ENCODE peak calls at places on chromosomes 11 and 22, in six cellular contexts. B, O, N, G, X and Z are unnamed samples.

GRCh38 chr11:129930306-129930705 is 34.9 kb upstream of the NFRKB start:
- DNase-seq in X (no peak), B (no peak), G (no peak), O (peak), N (no peak), Z (no peak)

GRCh38 chr11:133966147-133966546 is 9.4 kb upstream of the IGSF9B start:
- DNase-seq in O (no peak), B (no peak), X (no peak), G (no peak), N (no peak), Z (no peak)

GRCh38 chr11:877565-877964 is 33.0 kb downstream of the CHID1 start:
- DNase-seq in X (no peak), B (no peak), G (no peak), O (no peak), N (no peak), Z (no peak)

GRCh38 chr11:78138694-78139421 is 568 bp downstream of the ALG8 start:
- DNase-seq in B (peak), X (no peak), G (no peak), O (peak), N (no peak), Z (no peak)

GRCh38 chr22:33896801-33897620 is 23.3 kb downstream of the LARGE1 start:
- DNase-seq in N (no peak), X (no peak), B (no peak), O (no peak), G (no peak), Z (peak)

GRCh38 chr22:22408731-22409696 is 99.5 kb downstream of the ZNF280B start:
- DNase-seq in O (no peak), X (no peak), B (peak), N (no peak), G (no peak), Z (peak)

GRCh38 chr11:11620966-11621880 is 582 bp downstream of the GALNT18 start:
- DNase-seq in O (no peak), G (peak), N (no peak), X (no peak), B (peak), Z (peak)

GRCh38 chr11:94577841-94578240 is 10.7 kb downstream of the PIWIL4 start:
- DNase-seq in X (no peak), B (no peak), N (no peak), G (no peak), O (no peak), Z (no peak)

GRCh38 chr22:24421428-24421931 is 5.9 kb upstream of the ADORA2A start:
- DNase-seq in X (no peak), O (no peak), N (no peak), B (no peak), G (no peak), Z (no peak)

GRCh38 chr11:100830295-100830694 is 143.2 kb downstream of the ARHGAP42 start:
- DNase-seq in X (no peak), B (peak), G (no peak), N (no peak), O (no peak), Z (no peak)

GRCh38 chr11:1777737-1778136 is 14.0 kb upstream of the CTSD start:
- DNase-seq in O (no peak), X (no peak), N (no peak), G (no peak), B (no peak), Z (no peak)

GRCh38 chr11:44017443-44018126 is 30.2 kb upstream of the ACCSL start:
- DNase-seq in B (peak), X (no peak), N (no peak), O (no peak), G (no peak), Z (peak)

GRCh38 chr11:118046051-118046963 is 30.6 kb upstream of the TMPRSS4 start:
- DNase-seq in X (no peak), O (no peak), N (no peak), B (no peak), G (no peak), Z (no peak)

GRCh38 chr11:120316880-120317688 is 8.0 kb upstream of the TLCD5 start:
- DNase-seq in X (no peak), G (peak), O (peak), B (peak), N (no peak), Z (peak)

GRCh38 chr11:36009469-36009868 is 65.6 kb downstream of the LDLRAD3 start:
- DNase-seq in B (peak), O (peak), G (no peak), X (no peak), N (peak), Z (peak)

GRCh38 chr22:47210686-47211085 is 448.2 kb downstream of the TBC1D22A start:
- DNase-seq in B (no peak), X (no peak), O (no peak), N (no peak), G (no peak), Z (no peak)

GRCh38 chr22:35697142-35697541 is 20.5 kb upstream of the APOL5 start:
- DNase-seq in B (no peak), X (no peak), G (no peak), O (no peak), N (no peak), Z (no peak)

GRCh38 chr11:125343086-125343731 is 152.9 kb downstream of the FEZ1 start:
- DNase-seq in O (no peak), G (no peak), X (no peak), B (no peak), N (no peak), Z (no peak)

GRCh38 chr11:87473174-87473573 is 435.4 kb downstream of the TMEM135 start:
- DNase-seq in O (no peak), B (no peak), G (peak), N (peak), X (peak), Z (peak)

GRCh38 chr11:257766-258493 is 20.3 kb upstream of the NLRP6 start:
- DNase-seq in X (no peak), B (no peak), G (no peak), N (no peak), O (no peak), Z (no peak)

GRCh38 chr11:74311352-74311926 is at the start of gene P4HA3:
- DNase-seq in N (no peak), X (no peak), O (no peak), G (peak), B (peak), Z (peak)

GRCh38 chr11:44619931-44620725 is 54.7 kb downstream of the CD82 start:
- DNase-seq in B (no peak), O (no peak), G (peak), X (no peak), N (no peak), Z (no peak)

GRCh38 chr11:83249972-83250593 is 36.1 kb downstream of the CCDC90B start:
- DNase-seq in B (peak), X (peak), G (no peak), N (no peak), O (peak), Z (peak)

GRCh38 chr11:61174275-61174674 is 13.0 kb upstream of the VPS37C start:
- DNase-seq in B (no peak), G (no peak), N (no peak), X (no peak), O (no peak), Z (no peak)

GRCh38 chr11:58067685-58068084 is 36.9 kb downstream of the OR6Q1 start:
- DNase-seq in N (no peak), X (no peak), O (no peak), B (no peak), G (no peak), Z (no peak)

GRCh38 chr11:113991170-113991569 is 16.3 kb downstream of the HTR3A start:
- DNase-seq in O (no peak), G (peak), X (no peak), B (peak), N (no peak), Z (peak)

GRCh38 chr11:34234086-34234740 is 123.6 kb downstream of the ABTB2 start:
- DNase-seq in N (no peak), G (no peak), B (peak), X (no peak), O (peak), Z (peak)

GRCh38 chr11:61749607-61750217 is 2.7 kb upstream of the MYRF start:
- DNase-seq in G (no peak), N (no peak), B (peak), O (no peak), X (no peak), Z (no peak)

GRCh38 chr11:119892311-119892808 is 163.4 kb upstream of the NECTIN1 start:
- DNase-seq in B (no peak), N (no peak), X (no peak), O (no peak), G (peak), Z (no peak)

GRCh38 chr11:18280438-18281046 is 14.5 kb downstream of the SAA1 start:
- DNase-seq in B (no peak), X (no peak), G (no peak), N (no peak), O (no peak), Z (no peak)

GRCh38 chr11:16001899-16002426 is 354.4 kb downstream of the SOX6 start:
- DNase-seq in B (peak), O (peak), G (no peak), N (peak), X (peak), Z (peak)

GRCh38 chr11:78666675-78667129 is 92.0 kb upstream of the NARS2 start:
- DNase-seq in X (no peak), G (no peak), N (peak), B (peak), O (no peak), Z (peak)

GRCh38 chr11:58813693-58814092 is 30.8 kb downstream of the GLYATL2 start:
- DNase-seq in O (no peak), X (no peak), G (no peak), B (no peak), N (no peak), Z (no peak)

GRCh38 chr22:20456064-20456721 is 18.6 kb upstream of the SCARF2 start:
- DNase-seq in B (peak), X (peak), N (peak), G (peak), O (peak), Z (peak)

GRCh38 chr11:84558085-84558905 is 1068.8 kb downstream of the DLG2 start:
- DNase-seq in N (no peak), O (no peak), B (peak), X (peak), G (no peak), Z (peak)

DNA sequence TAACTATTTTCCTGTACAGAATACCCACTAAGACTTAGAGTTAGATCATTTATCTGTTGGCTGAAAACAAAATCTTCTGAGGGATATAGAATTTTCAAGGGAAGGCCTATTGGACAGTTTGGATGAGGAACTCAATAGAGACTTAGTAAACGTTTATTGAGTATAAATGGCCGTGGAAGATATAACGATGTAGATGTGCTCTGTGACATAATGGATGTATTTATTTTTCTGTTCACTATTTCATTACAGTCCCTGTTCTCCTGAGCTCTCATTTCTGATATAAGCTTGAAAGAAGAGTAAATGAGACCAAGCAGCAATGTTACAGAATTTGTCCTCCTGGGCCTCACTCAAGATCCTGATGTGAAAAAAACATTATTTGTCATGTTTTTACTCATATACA is at the start of gene OR4A16:
- DNase-seq in N (no peak), X (no peak), G (no peak), B (no peak), O (no peak), Z (no peak)
- H3K4me3 ChIP-seq in N (no peak), X (no peak), G (no peak), B (no peak), O (no peak), Z (no peak)

GRCh38 chr11:116473790-116474346 is 298.9 kb downstream of the BUD13 start:
- DNase-seq in X (no peak), B (no peak), G (no peak), O (no peak), N (no peak), Z (no peak)
- TF ChIP-seq CTCF in X (no peak), B (no peak), G (no peak), O (no peak), N (no peak), Z (no peak)

DNA sequence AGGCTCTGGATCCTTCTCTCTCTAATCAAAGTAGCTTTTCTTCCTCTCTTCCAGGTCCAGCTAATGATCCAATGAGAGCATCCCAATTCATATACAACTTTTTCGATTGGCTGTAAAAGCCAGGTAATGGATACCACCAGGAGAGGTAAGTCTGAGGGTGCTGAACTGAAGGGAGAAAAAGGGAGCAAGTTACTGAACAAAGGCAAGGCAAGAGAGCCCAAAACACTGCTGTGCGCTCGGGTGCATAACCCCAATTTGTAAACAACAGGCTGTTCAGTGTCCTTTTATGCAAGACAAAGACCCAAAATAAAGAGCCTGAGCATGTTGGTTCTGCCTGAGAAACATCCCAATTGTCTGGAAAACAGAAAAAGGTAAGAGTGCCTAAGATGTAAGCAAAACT is 260.1 kb downstream of the DCDC1 start:
- DNase-seq in G (no peak), N (no peak), O (no peak), B (no peak), X (no peak), Z (no peak)
- H3K4me3 ChIP-seq in G (no peak), N (no peak), O (no peak), B (no peak), X (no peak), Z (no peak)

DNA sequence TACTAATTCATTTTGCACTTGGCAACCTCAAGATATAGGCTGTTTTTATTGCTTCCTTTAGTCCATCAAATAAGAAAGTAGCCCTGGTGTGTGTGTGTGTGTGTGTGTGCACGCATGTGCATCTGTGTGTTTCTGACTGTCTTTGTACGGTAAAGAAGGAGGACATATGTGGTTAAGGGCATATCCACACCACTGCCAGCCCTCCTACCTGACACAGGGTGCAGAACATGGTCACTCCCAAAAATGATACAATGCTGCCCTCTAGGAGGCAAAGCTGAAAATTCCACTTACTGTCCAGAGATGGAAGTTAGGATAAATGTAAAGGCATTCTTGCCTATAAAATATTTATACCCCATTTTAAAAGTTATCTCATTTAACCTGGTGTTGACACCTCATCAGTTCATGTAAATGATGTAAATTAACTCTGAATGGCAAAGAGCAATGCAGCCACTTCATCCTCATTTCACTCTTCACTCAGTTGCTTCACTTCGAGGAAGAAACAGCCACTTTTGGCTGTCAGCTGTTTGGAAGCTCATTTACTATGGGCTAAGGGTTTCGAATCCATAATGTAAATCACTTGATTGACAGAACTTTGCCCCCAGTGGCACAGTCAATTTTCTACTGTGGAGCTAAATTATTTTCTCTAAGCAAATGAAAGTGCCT is 83.1 kb upstream of the MTNR1B start:
- DNase-seq in O (peak), N (peak), X (peak), G (no peak), B (peak), Z (peak)
- TF ChIP-seq CTCF in O (peak), N (peak), X (peak), G (peak), B (peak), Z (peak)

GRCh38 chr11:46271875-46272815 is 5.3 kb upstream of the CREB3L1 start:
- DNase-seq in G (no peak), O (no peak), N (no peak), B (peak), X (no peak), Z (no peak)
- H3K4me3 ChIP-seq in G (no peak), O (no peak), N (no peak), B (no peak), X (no peak), Z (peak)

DNA sequence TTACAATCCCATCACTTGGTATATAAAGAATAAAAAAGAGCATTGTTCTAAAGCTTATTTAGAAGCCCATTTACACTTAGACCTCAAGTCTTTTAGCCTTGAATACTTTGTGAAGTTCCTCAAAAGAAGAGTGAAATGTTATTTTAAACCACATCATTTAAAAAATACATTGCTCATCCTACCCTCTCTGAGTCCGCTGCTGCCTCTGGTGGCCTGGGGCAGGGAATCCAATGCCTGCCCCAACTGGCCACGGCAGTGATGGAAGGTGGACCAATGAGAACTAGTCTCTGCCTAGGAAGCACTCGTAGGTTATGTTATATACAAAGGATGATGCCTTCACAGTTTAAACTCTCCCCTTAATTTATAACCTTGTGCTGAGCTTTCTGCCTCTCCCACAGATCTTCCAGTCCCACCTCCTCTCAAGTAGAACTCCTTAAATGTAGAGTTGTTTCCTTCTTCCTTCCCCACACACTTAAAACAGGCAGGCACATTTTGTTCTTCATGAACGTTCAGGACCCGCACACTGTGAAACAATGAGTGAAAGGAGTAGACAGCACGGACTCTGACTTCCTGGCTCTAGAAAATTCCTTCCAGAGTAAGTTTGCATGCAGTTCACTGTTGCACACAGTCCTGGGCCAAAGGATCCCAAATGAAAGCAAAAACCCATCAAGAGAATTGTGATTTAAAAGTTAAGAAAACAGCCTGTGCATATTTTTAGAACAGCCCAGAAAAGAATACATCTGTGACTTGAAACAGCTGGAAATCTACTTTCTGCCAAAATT is 167.8 kb downstream of the RRAS2 start:
- DNase-seq in O (no peak), G (no peak), N (no peak), X (no peak), B (peak), Z (peak)
- TF ChIP-seq CTCF in O (no peak), G (peak), N (no peak), X (no peak), B (no peak), Z (peak)

GRCh38 chr11:20050048-20050447 is 110.2 kb downstream of the DBX1 start:
- DNase-seq in G (no peak), O (no peak), N (no peak), B (no peak), X (no peak), Z (no peak)

GRCh38 chr11:20050551-20051333 is 109.5 kb downstream of the DBX1 start:
- DNase-seq in B (peak), O (no peak), G (no peak), N (no peak), X (no peak), Z (peak)

GRCh38 chr11:20053572-20053971 is 106.7 kb downstream of the DBX1 start:
- DNase-seq in X (no peak), O (no peak), N (no peak), G (no peak), B (no peak), Z (no peak)

GRCh38 chr11:20049231-20049630 is 111.0 kb downstream of the DBX1 start:
- DNase-seq in B (peak), N (no peak), G (no peak), O (no peak), X (no peak), Z (peak)

DNA sequence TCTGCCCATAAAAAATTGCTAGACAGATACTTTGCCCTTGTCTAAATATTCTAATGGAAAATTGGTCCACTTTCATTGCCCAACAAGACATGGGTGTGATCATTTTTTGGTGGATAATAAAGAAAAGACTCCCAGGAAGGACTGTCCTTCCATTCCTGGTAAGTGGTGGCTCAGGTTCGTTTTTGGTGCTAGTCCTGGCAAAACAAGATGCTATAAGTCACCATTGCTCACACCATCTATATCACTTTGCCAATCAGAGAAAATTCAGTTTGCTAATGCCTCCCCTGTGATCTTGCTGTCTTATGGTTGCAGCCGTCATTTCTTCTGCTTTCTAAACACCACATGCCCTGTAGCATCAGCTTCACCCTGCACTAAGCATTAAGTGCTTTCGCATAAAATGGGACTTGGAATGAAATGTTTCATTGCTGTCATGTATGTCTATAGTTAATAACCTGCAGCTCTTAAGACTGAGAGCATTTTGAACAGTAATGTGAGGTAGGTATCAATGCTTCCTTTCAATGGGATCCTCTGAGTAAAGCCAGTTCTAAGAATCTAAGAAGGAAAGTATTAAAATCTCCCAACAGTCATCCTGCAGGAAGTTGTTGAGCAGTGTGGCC is 108.4 kb downstream of the DBX1 start:
- DNase-seq in B (no peak), X (no peak), N (no peak), G (no peak), O (no peak), Z (no peak)
- H3K4me3 ChIP-seq in B (no peak), X (no peak), N (no peak), G (no peak), O (no peak), Z (no peak)